ENCODE peak calls at places on chromosomes 5 and 9, in ten cellular contexts. B is T1000; A is kidney epithelial cell; J is AG08396; P is activated B cell treated with CpG ODN at 0.5 μM for 24 hours; R is stimulated activated CD4-positive, alpha-beta T cell treated with anti-CD3 and anti-CD28 coated beads, Interleukin-12 subunit alpha, Interleukin-12 subunit beta, amount 100 ng/mL, for 4 hours; X is putamen; T is activated T-cell treated with anti-CD3 and anti-CD28 coated beads for 1 hour; Q is mesenchymal stem cell; H is hypothalamus. F is an unnamed sample.

GRCh38 chr5:176733586-176734262 is 76.6 kb upstream of the UNC5A start:
- DNase-seq in B (no peak), A (no peak), J (no peak), P (no peak), R (no peak), X (no peak), T (no peak), Q (no peak), H (no peak), F (no peak)

GRCh38 chr5:143041972-143042770 is 272.0 kb downstream of the ARHGAP26 start:
- DNase-seq in B (no peak), A (no peak), J (no peak), P (no peak), R (no peak), X (no peak), T (no peak), Q (no peak), H (no peak), F (no peak)

GRCh38 chr5:36875051-36875788 is 1.3 kb upstream of the NIPBL start:
- DNase-seq in B (no peak), A (no peak), J (peak), P (peak), R (peak), X (peak), T (peak), Q (peak), H (peak), F (peak)

GRCh38 chr5:132070460-132071337 is 2.9 kb upstream of the CSF2 start:
- DNase-seq in B (no peak), A (no peak), J (peak), P (no peak), R (no peak), X (no peak), T (no peak), Q (peak), H (no peak), F (no peak)

GRCh38 chr9:114486205-114486963 is 18.9 kb downstream of the WHRN start:
- DNase-seq in B (no peak), A (no peak), J (no peak), P (no peak), R (no peak), X (no peak), T (no peak), Q (peak), H (no peak), F (no peak)

GRCh38 chr5:144487761-144488160 is 317.1 kb downstream of the KCTD16 start:
- DNase-seq in B (no peak), A (no peak), J (no peak), P (no peak), R (no peak), X (no peak), T (no peak), Q (no peak), H (no peak), F (no peak)

GRCh38 chr5:134494780-134495179 is 30.7 kb upstream of the JADE2 start:
- DNase-seq in B (no peak), A (no peak), J (no peak), P (no peak), R (no peak), X (no peak), T (no peak), Q (no peak), H (no peak), F (no peak)

GRCh38 chr5:1343931-1344901 is 683 bp downstream of the CLPTM1L start:
- DNase-seq in B (no peak), A (no peak), J (peak), P (no peak), R (peak), X (no peak), T (no peak), Q (peak), H (no peak), F (peak)

GRCh38 chr5:142239394-142240159 is 85.2 kb downstream of the SPRY4 start:
- DNase-seq in B (no peak), A (no peak), J (no peak), P (no peak), R (no peak), X (no peak), T (no peak), Q (no peak), H (no peak), F (no peak)

GRCh38 chr5:150630459-150631325 is 9.8 kb upstream of the SYNPO start:
- DNase-seq in B (no peak), A (no peak), J (no peak), P (no peak), R (no peak), X (no peak), T (no peak), Q (peak), H (no peak), F (no peak)

GRCh38 chr9:87194471-87194870 is 247.2 kb upstream of the GAS1 start:
- DNase-seq in B (peak), A (peak), J (peak), P (no peak), R (no peak), X (no peak), T (no peak), Q (peak), H (no peak), F (no peak)

GRCh38 chr5:111384220-111384619 is 128.1 kb downstream of the STARD4 start:
- DNase-seq in B (no peak), A (no peak), J (no peak), P (no peak), R (no peak), X (no peak), T (no peak), Q (no peak), H (no peak), F (no peak)

GRCh38 chr9:127159949-127160610 is 37.6 kb upstream of the ANGPTL2 start:
- DNase-seq in B (no peak), A (no peak), J (no peak), P (no peak), R (no peak), X (no peak), T (no peak), Q (no peak), H (no peak), F (no peak)

GRCh38 chr9:89361031-89361430 is 42.7 kb downstream of the SECISBP2 start:
- DNase-seq in B (no peak), A (no peak), J (no peak), P (no peak), R (no peak), X (no peak), T (no peak), Q (no peak), H (no peak), F (no peak)

GRCh38 chr9:13450723-13451122 is 171.2 kb upstream of the MPDZ start:
- DNase-seq in B (no peak), A (no peak), J (no peak), P (no peak), R (no peak), X (peak), T (no peak), Q (no peak), H (no peak), F (no peak)

GRCh38 chr9:128190013-128190412 is 1.4 kb downstream of the CIZ1 start:
- DNase-seq in B (no peak), A (no peak), J (no peak), P (no peak), R (no peak), X (no peak), T (no peak), Q (no peak), H (no peak), F (no peak)

GRCh38 chr5:154986151-154986550 is 27.4 kb upstream of the KIF4B start:
- DNase-seq in B (no peak), A (no peak), J (peak), P (no peak), R (no peak), X (no peak), T (no peak), Q (no peak), H (no peak), F (no peak)

GRCh38 chr5:39616131-39616530 is 191.4 kb upstream of the DAB2 start:
- DNase-seq in B (no peak), A (no peak), J (no peak), P (no peak), R (no peak), X (no peak), T (no peak), Q (peak), H (no peak), F (no peak)

GRCh38 chr9:116901260-116901659 is 214.2 kb downstream of the TRIM32 start:
- DNase-seq in B (no peak), A (peak), J (no peak), P (no peak), R (no peak), X (no peak), T (no peak), Q (peak), H (no peak), F (no peak)

GRCh38 chr5:64165500-64166200 is at the start of gene RNF180:
- DNase-seq in B (no peak), A (no peak), J (peak), P (no peak), R (no peak), X (peak), T (no peak), Q (peak), H (peak), F (peak)

GRCh38 chr5:124806026-124806856 is 59.8 kb upstream of the ZNF608 start:
- DNase-seq in B (no peak), A (peak), J (peak), P (no peak), R (no peak), X (no peak), T (no peak), Q (peak), H (peak), F (peak)

GRCh38 chr5:177098103-177098771 is 11.5 kb downstream of the FGFR4 start:
- DNase-seq in B (no peak), A (no peak), J (peak), P (no peak), R (no peak), X (no peak), T (no peak), Q (no peak), H (peak), F (no peak)

GRCh38 chr9:138100711-138101349 is 223.2 kb downstream of the CACNA1B start:
- DNase-seq in B (no peak), A (no peak), J (no peak), P (no peak), R (no peak), X (no peak), T (no peak), Q (no peak), H (no peak), F (no peak)

GRCh38 chr5:56247596-56247995 is 14.5 kb upstream of the ANKRD55 start:
- DNase-seq in B (no peak), A (no peak), J (peak), P (no peak), R (no peak), X (no peak), T (no peak), Q (no peak), H (no peak), F (no peak)

GRCh38 chr9:98897745-98898144 is 46.0 kb upstream of the COL15A1 start:
- DNase-seq in B (no peak), A (no peak), J (no peak), P (no peak), R (no peak), X (no peak), T (no peak), Q (no peak), H (no peak), F (no peak)

GRCh38 chr5:151257731-151258715 is 5.0 kb downstream of the GM2A start:
- DNase-seq in B (no peak), A (no peak), J (peak), P (no peak), R (no peak), X (no peak), T (no peak), Q (peak), H (no peak), F (no peak)

GRCh38 chr5:180596668-180597231 is 5.5 kb upstream of the SCGB3A1 start:
- DNase-seq in B (no peak), A (no peak), J (no peak), P (no peak), R (no peak), X (no peak), T (no peak), Q (no peak), H (no peak), F (no peak)

GRCh38 chr5:40879163-40879942 is 29.9 kb upstream of the C7 start:
- DNase-seq in B (no peak), A (no peak), J (peak), P (no peak), R (no peak), X (peak), T (no peak), Q (peak), H (no peak), F (peak)

GRCh38 chr5:35337332-35338168 is 107.3 kb upstream of the PRLR start:
- DNase-seq in B (no peak), A (no peak), J (no peak), P (no peak), R (no peak), X (no peak), T (no peak), Q (no peak), H (no peak), F (no peak)

GRCh38 chr5:64949331-64949730 is 180.6 kb downstream of the CWC27 start:
- DNase-seq in B (no peak), A (no peak), J (no peak), P (no peak), R (no peak), X (no peak), T (no peak), Q (no peak), H (no peak), F (no peak)

GRCh38 chr5:176541338-176542134 is 4.3 kb upstream of the RNF44 start:
- DNase-seq in B (no peak), A (no peak), J (no peak), P (peak), R (peak), X (no peak), T (peak), Q (peak), H (no peak), F (no peak)

F was measured in cerebellum.